ENCODE peak calls at places on chromosomes 5 and 9, in four cellular contexts. H is left lung, G is ELR, O is endodermal cell. J is an unnamed sample.

GRCh38 chr5:178460174-178460573 is 130.0 kb downstream of the COL23A1 start:
- DNase-seq in H (no peak), G (no peak), O (peak; percentile 33), J (no peak)

GRCh38 chr9:132237481-132237880 is 75.6 kb downstream of the NTNG2 start:
- DNase-seq in O (no peak), G (no peak), H (peak; percentile 37), J (no peak)

GRCh38 chr9:135255033-135255842 is 167.8 kb downstream of the OLFM1 start:
- DNase-seq in H (peak; percentile 60), O (peak; percentile 67), G (no peak), J (no peak)

GRCh38 chr5:132065951-132066701 is 5.7 kb downstream of the IL3 start:
- DNase-seq in G (no peak), O (no peak), H (peak; percentile 65), J (no peak)

GRCh38 chr5:73312872-73313510 is 135.6 kb downstream of the FOXD1 start:
- DNase-seq in O (no peak), G (peak; percentile 28), H (no peak), J (no peak)

GRCh38 chr9:114864471-114864870 is 58.6 kb upstream of the TNFSF15 start:
- DNase-seq in H (no peak), G (no peak), O (no peak), J (no peak)

GRCh38 chr5:168513861-168514428 is 15.2 kb upstream of the FBLL1 start:
- DNase-seq in H (no peak), G (peak; percentile 3), O (no peak), J (no peak)

GRCh38 chr5:121296357-121296756 is 555.3 kb upstream of the FTMT start:
- DNase-seq in G (no peak), O (no peak), H (no peak), J (no peak)

J was measured in mesendoderm.